ENCODE peak calls at places on chromosomes 1 and 21, in nine cellular contexts. T is neural progenitor cell, I is IMR-90, B is mucosa of descending colon, G is AG09309, U is kidney, C is dorsolateral prefrontal cortex, Y is fibroblast of mammary gland, A is left lung. F is an unnamed sample.

GRCh38 chr1:240575976-240576666 is 35.8 kb downstream of the GREM2 start:
- DNase-seq in T (no peak), I (peak), B (peak), G (peak), U (no peak), C (no peak), Y (peak), A (no peak), F (peak)

GRCh38 chr1:228268891-228269285 is 61.0 kb downstream of the OBSCN start:
- DNase-seq in T (no peak), I (peak), B (no peak), G (no peak), U (no peak), C (peak), Y (no peak), A (no peak), F (no peak)

GRCh38 chr1:218424528-218424927 is 79.4 kb downstream of the TGFB2 start:
- DNase-seq in T (peak), I (no peak), B (no peak), G (no peak), U (no peak), C (no peak), Y (no peak), A (no peak), F (no peak)

GRCh38 chr1:54596756-54597155 is 26.6 kb downstream of the FAM151A start:
- DNase-seq in T (no peak), I (no peak), B (no peak), G (no peak), U (no peak), C (no peak), Y (no peak), A (no peak), F (no peak)

GRCh38 chr1:221913351-221913750 is 171.5 kb upstream of the DUSP10 start:
- DNase-seq in T (no peak), I (peak), B (no peak), G (no peak), U (no peak), C (no peak), Y (peak), A (no peak), F (no peak)

GRCh38 chr1:202319381-202320080 is 22.2 kb downstream of the UBE2T start:
- DNase-seq in T (no peak), I (peak), B (no peak), G (no peak), U (no peak), C (no peak), Y (peak), A (no peak), F (no peak)

GRCh38 chr1:27519341-27520258 is 29.6 kb upstream of the WASF2 start:
- DNase-seq in T (peak), I (no peak), B (no peak), G (no peak), U (peak), C (no peak), Y (no peak), A (no peak), F (no peak)

GRCh38 chr1:164560076-164560475 is 1.1 kb downstream of the PBX1 start:
- DNase-seq in T (no peak), I (no peak), B (peak), G (no peak), U (no peak), C (no peak), Y (no peak), A (no peak), F (no peak)

GRCh38 chr1:187959062-187959461 is 1130.3 kb downstream of the PLA2G4A start:
- DNase-seq in T (no peak), I (no peak), B (no peak), G (no peak), U (no peak), C (no peak), Y (no peak), A (no peak), F (no peak)

GRCh38 chr1:115880981-115881672 is 40.2 kb upstream of the NHLH2 start:
- DNase-seq in T (no peak), I (no peak), B (no peak), G (no peak), U (no peak), C (no peak), Y (no peak), A (no peak), F (no peak)

GRCh38 chr1:148353461-148354283 is 129.4 kb downstream of the PPIAL4G start:
- DNase-seq in T (peak), I (peak), B (no peak), G (no peak), U (no peak), C (no peak), Y (peak), A (no peak), F (no peak)

GRCh38 chr1:228340686-228341449 is 65.8 kb downstream of the TRIM11 start:
- DNase-seq in T (peak), I (no peak), B (no peak), G (no peak), U (peak), C (peak), Y (no peak), A (peak), F (peak)

GRCh38 chr1:8816306-8816705 is 1.1 kb downstream of the RERE start:
- DNase-seq in T (no peak), I (peak), B (no peak), G (no peak), U (no peak), C (no peak), Y (peak), A (no peak), F (no peak)

GRCh38 chr1:100130552-100131077 is 2.1 kb downstream of the SASS6 start:
- DNase-seq in T (no peak), I (peak), B (no peak), G (no peak), U (no peak), C (no peak), Y (peak), A (no peak), F (no peak)

GRCh38 chr1:59100975-59101374 is 195.9 kb upstream of the FGGY start:
- DNase-seq in T (no peak), I (peak), B (no peak), G (no peak), U (no peak), C (no peak), Y (no peak), A (no peak), F (no peak)

GRCh38 chr21:37198989-37199924 is 67.9 kb downstream of the VPS26C start:
- DNase-seq in T (no peak), I (peak), B (no peak), G (no peak), U (no peak), C (no peak), Y (no peak), A (no peak), F (no peak)

GRCh38 chr1:209646558-209646957 is 5.7 kb downstream of the LAMB3 start:
- DNase-seq in T (peak), I (peak), B (no peak), G (no peak), U (no peak), C (no peak), Y (peak), A (no peak), F (no peak)

GRCh38 chr21:40421121-40421520 is 425.8 kb downstream of the DSCAM start:
- DNase-seq in T (no peak), I (no peak), B (no peak), G (no peak), U (no peak), C (no peak), Y (no peak), A (no peak), F (no peak)

GRCh38 chr21:43331962-43332458 is 94.9 kb downstream of the SIK1 start:
- DNase-seq in T (no peak), I (peak), B (no peak), G (no peak), U (peak), C (peak), Y (peak), A (peak), F (no peak)

GRCh38 chr1:151009206-151009587 is 948 bp downstream of the PRUNE1 start:
- DNase-seq in T (no peak), I (peak), B (no peak), G (no peak), U (no peak), C (no peak), Y (peak), A (no peak), F (no peak)

GRCh38 chr1:7639435-7640131 is 131.5 kb upstream of the VAMP3 start:
- DNase-seq in T (no peak), I (no peak), B (no peak), G (no peak), U (no peak), C (no peak), Y (no peak), A (peak), F (no peak)

GRCh38 chr1:41849211-41849759 is 69.4 kb downstream of the HIVEP3 start:
- DNase-seq in T (no peak), I (peak), B (no peak), G (no peak), U (no peak), C (no peak), Y (no peak), A (no peak), F (no peak)

GRCh38 chr1:248873409-248873992 is 14.6 kb upstream of the ZNF692 start:
- DNase-seq in T (peak), I (peak), B (peak), G (peak), U (peak), C (peak), Y (peak), A (peak), F (peak)

GRCh38 chr1:27634166-27634981 is 611 bp downstream of the FGR start:
- DNase-seq in T (peak), I (no peak), B (no peak), G (no peak), U (peak), C (no peak), Y (no peak), A (peak), F (no peak)

GRCh38 chr1:63316540-63316939 is 5.8 kb upstream of the FOXD3 start:
- DNase-seq in T (no peak), I (no peak), B (no peak), G (no peak), U (no peak), C (no peak), Y (no peak), A (no peak), F (no peak)

GRCh38 chr1:63317814-63318156 is 4.6 kb upstream of the FOXD3 start:
- DNase-seq in T (no peak), I (no peak), B (no peak), G (no peak), U (no peak), C (no peak), Y (no peak), A (no peak), F (no peak)

GRCh38 chr1:63319069-63320023 is 3.0 kb upstream of the FOXD3 start:
- DNase-seq in T (peak), I (no peak), B (no peak), G (no peak), U (no peak), C (no peak), Y (no peak), A (peak), F (peak)

GRCh38 chr1:63318255-63319068 is 3.9 kb upstream of the FOXD3 start:
- DNase-seq in T (peak), I (no peak), B (no peak), G (no peak), U (no peak), C (no peak), Y (no peak), A (no peak), F (no peak)

DNA sequence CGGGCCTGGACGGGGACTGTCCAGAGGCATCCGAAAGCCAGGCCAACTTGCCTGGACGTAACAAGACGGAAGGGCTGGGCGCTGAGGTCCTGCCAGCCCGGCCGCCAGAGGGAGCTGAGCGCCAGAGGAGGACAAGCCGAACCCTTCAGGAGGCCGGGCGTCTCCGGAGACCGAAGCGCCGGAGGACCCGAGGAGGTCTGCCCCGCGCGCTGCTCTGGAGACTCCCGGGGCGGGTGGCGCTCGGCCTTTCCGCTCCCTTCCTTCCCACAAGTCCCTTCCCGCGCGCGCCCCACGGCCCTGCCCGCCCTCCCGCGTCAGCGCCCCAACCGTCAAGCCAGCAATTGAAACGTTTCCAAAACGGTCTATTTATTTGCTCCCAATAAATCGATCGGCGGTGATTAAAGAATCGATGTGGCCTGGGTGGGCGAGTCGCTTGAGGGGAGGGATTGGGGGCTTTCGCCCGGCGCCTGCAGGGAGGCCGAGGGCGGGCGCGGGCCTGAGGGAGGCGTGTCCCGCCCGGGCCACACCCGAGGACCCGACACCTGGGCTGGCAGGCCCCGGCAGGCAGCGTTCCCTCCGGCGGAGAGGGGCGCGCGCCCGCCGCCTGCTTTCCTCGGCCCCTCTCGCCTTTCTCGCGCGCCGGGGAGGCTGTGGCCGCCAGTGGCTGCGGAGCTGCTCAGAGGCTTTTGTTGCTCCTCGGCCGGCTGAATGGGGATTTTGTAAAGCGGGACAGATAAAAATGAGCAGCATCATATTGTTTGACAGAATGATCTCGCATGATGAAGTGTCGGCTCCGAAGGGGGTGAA is 5.2 kb upstream of the FOXD3 start:
- DNase-seq in T (peak), I (peak), B (peak), G (no peak), U (peak), C (no peak), Y (peak), A (peak), F (no peak)
- H3K4me3 ChIP-seq in T (peak), I (peak), B (no peak), G (peak), U (no peak), C (peak), Y (peak), A (peak), F (peak)

DNA sequence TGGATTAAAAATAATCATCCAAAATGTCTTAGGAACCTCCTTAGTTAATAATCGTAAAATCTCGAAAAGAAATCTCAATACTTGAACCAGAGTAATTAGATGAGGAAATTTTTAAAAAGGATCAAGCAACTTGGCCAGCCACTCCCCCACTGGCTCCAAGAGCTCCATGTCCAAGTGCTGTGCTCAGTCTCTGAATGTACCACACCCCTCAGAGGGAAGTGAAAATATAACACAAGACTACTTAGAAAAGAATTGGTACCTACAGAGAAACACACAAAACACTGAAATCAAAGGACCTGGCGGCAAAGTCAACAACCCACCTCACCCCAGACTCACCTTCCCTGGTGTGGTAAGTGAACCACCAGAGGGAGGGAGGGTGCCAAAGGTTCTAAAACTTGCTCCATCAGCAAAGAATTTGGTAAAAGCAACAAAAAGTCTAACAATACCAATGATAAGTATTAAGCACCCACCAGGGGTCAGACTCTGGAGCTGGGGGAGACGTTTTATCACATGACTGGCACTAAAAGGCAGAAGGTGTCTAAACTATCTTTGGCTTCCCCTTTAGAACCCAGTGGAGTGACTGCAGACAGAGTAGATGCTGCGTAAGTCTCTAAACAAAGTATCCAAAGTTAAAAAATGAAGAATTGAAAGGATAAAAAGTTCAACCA is 14.0 kb downstream of the LBR start:
- DNase-seq in T (no peak), I (no peak), B (no peak), G (no peak), U (no peak), C (no peak), Y (no peak), A (no peak), F (no peak)
- TF ChIP-seq CTCF in T (no peak), I (no peak), B (no peak), G (no peak), U (no peak), C (no peak), Y (no peak), A (no peak), F (no peak)

GRCh38 chr1:89023026-89023425 is 360 bp upstream of the GBP3 start:
- DNase-seq in T (no peak), I (no peak), B (no peak), G (no peak), U (no peak), C (no peak), Y (no peak), A (no peak), F (no peak)
- H3K4me3 ChIP-seq in T (no peak), I (peak), B (no peak), G (no peak), U (peak), C (no peak), Y (peak), A (peak), F (no peak)

GRCh38 chr1:66085600-66085999 is 292.9 kb downstream of the PDE4B start:
- DNase-seq in T (no peak), I (no peak), B (no peak), G (no peak), U (no peak), C (no peak), Y (no peak), A (no peak), F (no peak)

GRCh38 chr1:66088787-66089186 is 296.1 kb downstream of the PDE4B start:
- DNase-seq in T (no peak), I (no peak), B (no peak), G (no peak), U (no peak), C (no peak), Y (no peak), A (no peak), F (no peak)

DNA sequence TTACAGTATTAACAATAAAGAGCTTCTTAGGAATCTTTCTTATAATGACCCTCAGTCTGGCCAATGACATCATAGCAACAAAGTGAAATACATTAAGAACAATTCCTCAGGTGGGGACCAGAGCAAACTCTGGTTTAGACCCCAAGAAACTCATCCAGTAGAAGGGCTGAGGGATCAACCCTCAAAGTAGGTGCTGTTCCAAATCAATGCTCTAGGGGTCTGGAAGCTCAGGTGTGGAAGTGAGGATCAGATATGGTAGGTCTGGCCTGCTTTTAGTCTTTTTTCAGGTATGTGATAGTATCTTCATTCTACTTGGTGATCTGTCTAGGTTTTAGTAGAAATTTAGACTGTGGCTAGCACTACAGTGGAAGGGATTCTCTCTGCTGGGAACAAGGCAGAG is 291.7 kb downstream of the PDE4B start:
- DNase-seq in T (no peak), I (no peak), B (no peak), G (no peak), U (no peak), C (no peak), Y (no peak), A (no peak), F (no peak)
- TF ChIP-seq CTCF in T (peak), I (no peak), B (no peak), G (no peak), U (no peak), C (no peak), Y (no peak), A (no peak), F (no peak)

GRCh38 chr21:15060776-15061175 is 4.0 kb downstream of the NRIP1 start:
- DNase-seq in T (no peak), I (peak), B (no peak), G (no peak), U (no peak), C (no peak), Y (no peak), A (no peak), F (no peak)
- H3K4me3 ChIP-seq in T (peak), I (peak), B (no peak), G (no peak), U (peak), C (no peak), Y (no peak), A (no peak), F (no peak)

GRCh38 chr1:50970508-50970885 is 452 bp downstream of the CDKN2C start:
- DNase-seq in T (no peak), I (no peak), B (no peak), G (no peak), U (no peak), C (no peak), Y (peak), A (no peak), F (no peak)

GRCh38 chr1:50968021-50968883 is 1.8 kb upstream of the CDKN2C start:
- DNase-seq in T (peak), I (peak), B (peak), G (peak), U (peak), C (peak), Y (peak), A (peak), F (peak)

GRCh38 chr1:50967416-50968020 is 2.5 kb upstream of the CDKN2C start:
- DNase-seq in T (no peak), I (no peak), B (no peak), G (no peak), U (no peak), C (no peak), Y (peak), A (no peak), F (no peak)

GRCh38 chr1:50969611-50970507 is at the start of gene CDKN2C:
- DNase-seq in T (peak), I (peak), B (peak), G (peak), U (peak), C (peak), Y (peak), A (peak), F (peak)

GRCh38 chr1:50968884-50969610 is 998 bp upstream of the CDKN2C start:
- DNase-seq in T (peak), I (no peak), B (peak), G (no peak), U (peak), C (peak), Y (peak), A (peak), F (no peak)
- TF ChIP-seq CTCF in T (no peak), I (no peak), B (no peak), G (no peak), U (no peak), C (no peak), Y (no peak), A (no peak), F (no peak)